ENCODE peak calls at places on chromosomes 5 and 9, in ten cellular contexts. U, H, P, L, Y, I, S, C, K and M are unnamed samples.

GRCh38 chr5:151825445-151825844 is 53.7 kb downstream of the G3BP1 start:
- DNase-seq in U (peak), H (peak), P (peak), L (no peak), Y (no peak), I (peak), S (peak), C (peak), K (peak), M (no peak)

GRCh38 chr9:110346325-110346724 is 8.7 kb upstream of the TXNDC8 start:
- DNase-seq in U (no peak), H (no peak), P (no peak), L (no peak), Y (no peak), I (no peak), S (no peak), C (no peak), K (no peak), M (no peak)

GRCh38 chr9:34558911-34559615 is 30.5 kb downstream of the CNTFR start:
- DNase-seq in U (no peak), H (no peak), P (peak), L (no peak), Y (no peak), I (no peak), S (no peak), C (no peak), K (no peak), M (no peak)

GRCh38 chr9:34929506-34930102 is 28.5 kb upstream of the PHF24 start:
- DNase-seq in U (peak), H (peak), P (peak), L (no peak), Y (no peak), I (peak), S (peak), C (peak), K (peak), M (peak)

GRCh38 chr5:6083311-6083941 is 294.9 kb downstream of the MED10 start:
- DNase-seq in U (no peak), H (no peak), P (peak), L (no peak), Y (no peak), I (no peak), S (peak), C (no peak), K (no peak), M (no peak)

GRCh38 chr5:61407706-61408105 is 75.6 kb downstream of the ZSWIM6 start:
- DNase-seq in U (no peak), H (no peak), P (no peak), L (no peak), Y (no peak), I (no peak), S (no peak), C (no peak), K (no peak), M (no peak)

GRCh38 chr5:42951169-42951846 is 88.8 kb downstream of the ANXA2R start:
- DNase-seq in U (no peak), H (no peak), P (no peak), L (peak), Y (peak), I (no peak), S (no peak), C (no peak), K (no peak), M (peak)

GRCh38 chr9:4242239-4242638 is 57.6 kb downstream of the GLIS3 start:
- DNase-seq in U (no peak), H (no peak), P (no peak), L (no peak), Y (no peak), I (no peak), S (peak), C (no peak), K (no peak), M (no peak)

GRCh38 chr5:177529247-177529901 is 12.6 kb upstream of the DDX41 start:
- DNase-seq in U (no peak), H (no peak), P (no peak), L (no peak), Y (no peak), I (no peak), S (no peak), C (no peak), K (no peak), M (no peak)

GRCh38 chr5:82879089-82879488 is 198.1 kb downstream of the TMEM167A start:
- DNase-seq in U (no peak), H (no peak), P (no peak), L (no peak), Y (no peak), I (no peak), S (no peak), C (no peak), K (no peak), M (no peak)

GRCh38 chr9:116149844-116150243 is 3.7 kb upstream of the PAPPA start:
- DNase-seq in U (no peak), H (peak), P (peak), L (no peak), Y (no peak), I (peak), S (peak), C (no peak), K (peak), M (no peak)

GRCh38 chr9:88106492-88106891 is 31.8 kb downstream of the SPATA31C2 start:
- DNase-seq in U (no peak), H (peak), P (peak), L (no peak), Y (no peak), I (peak), S (peak), C (peak), K (peak), M (no peak)

GRCh38 chr9:72334658-72335337 is 30.2 kb downstream of the ZFAND5 start:
- DNase-seq in U (no peak), H (no peak), P (no peak), L (no peak), Y (no peak), I (no peak), S (no peak), C (no peak), K (no peak), M (no peak)

GRCh38 chr5:172760933-172761332 is 10.1 kb downstream of the DUSP1 start:
- DNase-seq in U (no peak), H (no peak), P (no peak), L (no peak), Y (no peak), I (no peak), S (no peak), C (no peak), K (no peak), M (no peak)

GRCh38 chr5:146027746-146028145 is 77.6 kb downstream of the PLAC8L1 start:
- DNase-seq in U (no peak), H (peak), P (peak), L (peak), Y (no peak), I (no peak), S (no peak), C (peak), K (no peak), M (no peak)

GRCh38 chr5:148033138-148033537 is 30.6 kb upstream of the SPINK5 start:
- DNase-seq in U (no peak), H (no peak), P (no peak), L (no peak), Y (no peak), I (no peak), S (no peak), C (peak), K (no peak), M (no peak)

GRCh38 chr9:136262671-136263178 is 17.1 kb upstream of the QSOX2 start:
- DNase-seq in U (no peak), H (no peak), P (no peak), L (peak), Y (no peak), I (no peak), S (no peak), C (no peak), K (no peak), M (no peak)

GRCh38 chr5:10599113-10599512 is 35.2 kb downstream of the ANKRD33B start:
- DNase-seq in U (no peak), H (no peak), P (no peak), L (no peak), Y (no peak), I (no peak), S (no peak), C (no peak), K (no peak), M (no peak)

GRCh38 chr5:56733580-56733979 is 81.8 kb upstream of the MAP3K1 start:
- DNase-seq in U (no peak), H (no peak), P (peak), L (no peak), Y (no peak), I (no peak), S (no peak), C (peak), K (no peak), M (no peak)

GRCh38 chr5:139342423-139342723 is 719 bp downstream of the PAIP2 start:
- DNase-seq in U (no peak), H (no peak), P (no peak), L (no peak), Y (no peak), I (no peak), S (no peak), C (no peak), K (no peak), M (no peak)

GRCh38 chr5:177140312-177140711 is 6.7 kb downstream of the NSD1 start:
- DNase-seq in U (no peak), H (no peak), P (no peak), L (peak), Y (no peak), I (no peak), S (no peak), C (no peak), K (no peak), M (no peak)

GRCh38 chr5:2381861-2382260 is 369.6 kb downstream of the IRX2 start:
- DNase-seq in U (no peak), H (no peak), P (no peak), L (no peak), Y (no peak), I (no peak), S (no peak), C (no peak), K (no peak), M (no peak)

GRCh38 chr5:6273090-6273735 is 105.1 kb downstream of the MED10 start:
- DNase-seq in U (no peak), H (no peak), P (no peak), L (no peak), Y (no peak), I (no peak), S (no peak), C (no peak), K (no peak), M (no peak)

GRCh38 chr5:115351356-115352195 is 55.1 kb upstream of the CCDC112 start:
- DNase-seq in U (no peak), H (peak), P (no peak), L (no peak), Y (no peak), I (no peak), S (no peak), C (peak), K (peak), M (no peak)

GRCh38 chr9:16501098-16501663 is 369.3 kb downstream of the BNC2 start:
- DNase-seq in U (no peak), H (no peak), P (no peak), L (no peak), Y (no peak), I (no peak), S (no peak), C (peak), K (no peak), M (no peak)

GRCh38 chr9:115694014-115694413 is 459.6 kb upstream of the PAPPA start:
- DNase-seq in U (no peak), H (peak), P (no peak), L (no peak), Y (no peak), I (peak), S (peak), C (peak), K (peak), M (no peak)

GRCh38 chr5:4036861-4037260 is 441.2 kb downstream of the IRX1 start:
- DNase-seq in U (no peak), H (no peak), P (no peak), L (no peak), Y (no peak), I (no peak), S (no peak), C (no peak), K (no peak), M (no peak)

GRCh38 chr9:125988479-125989050 is 241.4 kb downstream of the PBX3 start:
- DNase-seq in U (no peak), H (no peak), P (no peak), L (peak), Y (no peak), I (no peak), S (no peak), C (no peak), K (no peak), M (no peak)

GRCh38 chr5:106094128-106094726 is 1576.5 kb downstream of the EFNA5 start:
- DNase-seq in U (no peak), H (no peak), P (peak), L (no peak), Y (no peak), I (peak), S (no peak), C (peak), K (no peak), M (no peak)

GRCh38 chr9:69027355-69028097 is 8.0 kb upstream of the FXN start:
- DNase-seq in U (no peak), H (peak), P (peak), L (no peak), Y (no peak), I (peak), S (peak), C (peak), K (peak), M (peak)

GRCh38 chr5:35988529-35988928 is 2.7 kb downstream of the UGT3A1 start:
- DNase-seq in U (no peak), H (no peak), P (no peak), L (no peak), Y (no peak), I (no peak), S (no peak), C (no peak), K (no peak), M (no peak)

GRCh38 chr5:134227259-134227658 is 1.4 kb upstream of the PPP2CA start:
- DNase-seq in U (peak), H (no peak), P (peak), L (no peak), Y (no peak), I (peak), S (peak), C (peak), K (no peak), M (no peak)

GRCh38 chr9:135486267-135487065 is 6.9 kb downstream of the PPP1R26 start:
- DNase-seq in U (no peak), H (no peak), P (no peak), L (peak), Y (no peak), I (no peak), S (no peak), C (no peak), K (no peak), M (no peak)

GRCh38 chr9:34546834-34547827 is 24.3 kb upstream of the ENHO start:
- DNase-seq in U (peak), H (peak), P (peak), L (peak), Y (no peak), I (peak), S (peak), C (peak), K (peak), M (peak)

GRCh38 chr9:33350310-33350709 is 52.1 kb downstream of the AQP7 start:
- DNase-seq in U (no peak), H (peak), P (no peak), L (no peak), Y (no peak), I (no peak), S (no peak), C (peak), K (peak), M (no peak)